ENCODE peak calls at places on chromosome X, in four cellular contexts. X is stimulated activated CD4-positive, alpha-beta T cell treated with anti-CD3 and anti-CD28 coated beads, TNF-alpha, amount 100 ng/mL, for 4 hours; Z is activated CD8-positive, alpha-beta T cell treated with anti-CD3 and anti-CD28 coated beads, Interleukin-2, amount 10 ng/mL, durations not matched to agents 7 days and 5 days; T is activated T-cell treated with anti-CD3 and anti-CD28 coated beads for 4 hours. B is an unnamed sample.

GRCh38 chrX:120302434-120302833 is 8.8 kb downstream of the TMEM255A start:
- DNase-seq in Z (peak), T (no peak), X (no peak), B (peak)

GRCh38 chrX:3659761-3660160 is 53.7 kb downstream of the PRKX start:
- DNase-seq in T (no peak), Z (no peak), X (no peak), B (no peak)

GRCh38 chrX:110316351-110317078 is 1.4 kb downstream of the AMMECR1 start:
- DNase-seq in Z (no peak), T (no peak), X (no peak), B (no peak)

GRCh38 chrX:152949114-152949513 is 44.8 kb downstream of the PNMA5 start:
- DNase-seq in T (no peak), X (no peak), Z (no peak), B (no peak)

GRCh38 chrX:24561121-24561520 is 86.0 kb downstream of the PCYT1B start:
- DNase-seq in Z (no peak), X (no peak), T (no peak), B (no peak)

GRCh38 chrX:23926015-23926414 is 18.2 kb downstream of the CXorf58 start:
- DNase-seq in Z (no peak), T (no peak), X (no peak), B (no peak)

GRCh38 chrX:150348365-150348764 is 14.8 kb upstream of the MAMLD1 start:
- DNase-seq in T (no peak), Z (no peak), X (no peak), B (peak)

GRCh38 chrX:51867626-51868025 is 25.8 kb upstream of the MAGED1 start:
- DNase-seq in Z (no peak), T (no peak), X (no peak), B (no peak)

GRCh38 chrX:40772290-40772689 is 36.9 kb upstream of the MED14 start:
- DNase-seq in T (no peak), X (no peak), Z (no peak), B (no peak)

GRCh38 chrX:125786306-125786705 is 379.8 kb downstream of the DCAF12L2 start:
- DNase-seq in T (no peak), Z (no peak), X (no peak), B (no peak)

GRCh38 chrX:116232833-116233232 is 62.3 kb downstream of the AGTR2 start:
- DNase-seq in T (no peak), X (no peak), Z (no peak), B (no peak)

GRCh38 chrX:109874548-109874947 is 128.4 kb upstream of the TMEM164 start:
- DNase-seq in X (no peak), T (no peak), Z (no peak), B (no peak)

GRCh38 chrX:39519213-39519544 is 578.6 kb downstream of the BCOR start:
- DNase-seq in X (no peak), T (no peak), Z (no peak), B (no peak)

GRCh38 chrX:80816051-80816450 is 6.4 kb upstream of the BRWD3 start:
- DNase-seq in X (no peak), T (no peak), Z (no peak), B (no peak)

GRCh38 chrX:39576081-39576701 is 521.6 kb downstream of the BCOR start:
- DNase-seq in T (no peak), X (no peak), Z (no peak), B (no peak)

GRCh38 chrX:97685753-97686152 is 802.0 kb downstream of the RPA4 start:
- DNase-seq in T (no peak), Z (peak), X (no peak), B (no peak)

GRCh38 chrX:57821703-57822375 is 88.4 kb downstream of the ZXDA start:
- DNase-seq in X (no peak), T (peak), Z (peak), B (peak)

GRCh38 chrX:125289209-125289608 is 30.5 kb upstream of the TEX13C start:
- DNase-seq in T (no peak), X (no peak), Z (no peak), B (no peak)

GRCh38 chrX:38312436-38312835 is 14.9 kb downstream of the RPGR start:
- DNase-seq in T (no peak), Z (no peak), X (no peak), B (no peak)

GRCh38 chrX:76850851-76851250 is 423.3 kb downstream of the MAGEE1 start:
- DNase-seq in T (no peak), Z (no peak), X (no peak), B (no peak)

GRCh38 chrX:42075032-42075431 is 151.7 kb upstream of the CASK start:
- DNase-seq in T (no peak), X (no peak), Z (no peak), B (no peak)

GRCh38 chrX:155966876-155967275 is 30.6 kb upstream of the IL9R start:
- DNase-seq in Z (peak), T (peak), X (no peak), B (no peak)